ENCODE peak calls at places on chromosome 3, in four cellular contexts. One of them, this sample, is unnamed.

GRCh38 chr3:38603731-38604131 is 45.8 kb downstream of the SCN5A start:
- DNase-seq in tibial nerve: no peak
- DNase-seq in suprapubic skin: no peak
- DNase-seq in prostate gland: no peak
- DNase-seq in this sample: no peak

GRCh38 chr3:29914861-29915524 is 634.1 kb downstream of the RBMS3 start:
- DNase-seq in prostate gland: no peak
- DNase-seq in suprapubic skin: no peak
- DNase-seq in tibial nerve: no peak
- DNase-seq in this sample: no peak

GRCh38 chr3:135203026-135203425 is 408.0 kb downstream of the EPHB1 start:
- DNase-seq in prostate gland: no peak
- DNase-seq in tibial nerve: no peak
- DNase-seq in suprapubic skin: no peak
- DNase-seq in this sample: no peak

GRCh38 chr3:15614958-15615357 is 13.4 kb downstream of the BTD start:
- DNase-seq in prostate gland: no peak
- DNase-seq in suprapubic skin: no peak
- DNase-seq in tibial nerve: no peak
- DNase-seq in this sample: no peak

GRCh38 chr3:126980266-126980811 is 2.6 kb upstream of the PLXNA1 start:
- DNase-seq in suprapubic skin: no peak
- DNase-seq in tibial nerve: no peak
- DNase-seq in prostate gland: no peak
- DNase-seq in this sample: no peak

GRCh38 chr3:83482402-83482801 is 1476.4 kb upstream of the CADM2 start:
- DNase-seq in prostate gland: no peak
- DNase-seq in tibial nerve: no peak
- DNase-seq in suprapubic skin: no peak
- DNase-seq in this sample: no peak

GRCh38 chr3:123953735-123954134 is 7.3 kb downstream of the CCDC14 start:
- DNase-seq in suprapubic skin: no peak
- DNase-seq in prostate gland: no peak
- DNase-seq in tibial nerve: no peak
- DNase-seq in this sample: no peak

GRCh38 chr3:23865595-23866396 is 51.0 kb downstream of the NKIRAS1 start:
- DNase-seq in suprapubic skin: no peak
- DNase-seq in prostate gland: no peak
- DNase-seq in tibial nerve: no peak
- DNase-seq in this sample: peak; percentile 22

GRCh38 chr3:38000965-38001455 is 10.4 kb downstream of the VILL start:
- DNase-seq in prostate gland: no peak
- DNase-seq in suprapubic skin: no peak
- DNase-seq in tibial nerve: no peak
- DNase-seq in this sample: no peak

GRCh38 chr3:11499144-11499543 is 144.6 kb downstream of the VGLL4 start:
- DNase-seq in suprapubic skin: no peak
- DNase-seq in tibial nerve: peak; percentile 51
- DNase-seq in prostate gland: no peak
- DNase-seq in this sample: no peak

GRCh38 chr3:171328419-171329082 is 131.7 kb downstream of the TNIK start:
- DNase-seq in suprapubic skin: no peak
- DNase-seq in tibial nerve: no peak
- DNase-seq in prostate gland: no peak
- DNase-seq in this sample: peak; percentile 62

GRCh38 chr3:126118591-126118990 is 34.7 kb upstream of the SLC41A3 start:
- DNase-seq in prostate gland: no peak
- DNase-seq in tibial nerve: no peak
- DNase-seq in suprapubic skin: peak; percentile 53
- DNase-seq in this sample: peak; percentile 3

GRCh38 chr3:71581451-71581980 is 2.0 kb downstream of the FOXP1 start:
- DNase-seq in suprapubic skin: peak; percentile 80
- DNase-seq in tibial nerve: peak; percentile 19
- DNase-seq in prostate gland: peak; percentile 16
- DNase-seq in this sample: peak; percentile 40

GRCh38 chr3:127687228-127687737 is 14.5 kb downstream of the ABTB1 start:
- DNase-seq in tibial nerve: no peak
- DNase-seq in prostate gland: no peak
- DNase-seq in suprapubic skin: no peak
- DNase-seq in this sample: no peak

GRCh38 chr3:114362815-114363214 is 69.0 kb downstream of the TIGIT start:
- DNase-seq in tibial nerve: no peak
- DNase-seq in prostate gland: no peak
- DNase-seq in suprapubic skin: no peak
- DNase-seq in this sample: no peak

GRCh38 chr3:8201886-8202285 is 299.7 kb upstream of the LMCD1 start:
- DNase-seq in prostate gland: no peak
- DNase-seq in suprapubic skin: no peak
- DNase-seq in tibial nerve: no peak
- DNase-seq in this sample: no peak

GRCh38 chr3:8972614-8973013 is 9.3 kb upstream of the RAD18 start:
- DNase-seq in suprapubic skin: no peak
- DNase-seq in prostate gland: no peak
- DNase-seq in tibial nerve: no peak
- DNase-seq in this sample: no peak

GRCh38 chr3:10977864-10978510 is 14.6 kb upstream of the SLC6A1 start:
- DNase-seq in suprapubic skin: no peak
- DNase-seq in tibial nerve: no peak
- DNase-seq in prostate gland: no peak
- DNase-seq in this sample: no peak

GRCh38 chr3:42473083-42473932 is 29.1 kb upstream of the VIPR1 start:
- DNase-seq in tibial nerve: no peak
- DNase-seq in suprapubic skin: no peak
- DNase-seq in prostate gland: no peak
- DNase-seq in this sample: peak; percentile 30

GRCh38 chr3:31552103-31552502 is 19.4 kb downstream of the STT3B start:
- DNase-seq in tibial nerve: no peak
- DNase-seq in prostate gland: no peak
- DNase-seq in suprapubic skin: no peak
- DNase-seq in this sample: no peak

GRCh38 chr3:62939707-62940106 is 64.5 kb upstream of the CADPS start:
- DNase-seq in suprapubic skin: no peak
- DNase-seq in tibial nerve: no peak
- DNase-seq in prostate gland: no peak
- DNase-seq in this sample: peak; percentile 68

GRCh38 chr3:62936626-62937254 is 61.5 kb upstream of the CADPS start:
- DNase-seq in prostate gland: no peak
- DNase-seq in tibial nerve: no peak
- DNase-seq in suprapubic skin: no peak
- DNase-seq in this sample: peak; percentile 17

GRCh38 chr3:62940763-62941632 is 65.8 kb upstream of the CADPS start:
- DNase-seq in prostate gland: no peak
- DNase-seq in tibial nerve: no peak
- DNase-seq in suprapubic skin: no peak
- DNase-seq in this sample: no peak

GRCh38 chr3:62935793-62936192 is 60.6 kb upstream of the CADPS start:
- DNase-seq in prostate gland: no peak
- DNase-seq in suprapubic skin: no peak
- DNase-seq in tibial nerve: no peak
- DNase-seq in this sample: no peak

GRCh38 chr3:62938583-62938982 is 63.4 kb upstream of the CADPS start:
- DNase-seq in prostate gland: no peak
- DNase-seq in suprapubic skin: no peak
- DNase-seq in tibial nerve: no peak
- DNase-seq in this sample: no peak
- H3K27ac ChIP-seq in prostate gland: no peak overlapping the region
- H3K27ac ChIP-seq in suprapubic skin: no peak overlapping the region
- H3K27ac ChIP-seq in tibial nerve: no peak overlapping the region
- H3K27ac ChIP-seq in this sample: peak overlapping the region; percentile 77

GRCh38 chr3:48469046-48469915 is 22.7 kb downstream of the ATRIP start:
- DNase-seq in suprapubic skin: no peak
- DNase-seq in tibial nerve: no peak
- DNase-seq in prostate gland: no peak
- DNase-seq in this sample: no peak
- H3K27ac ChIP-seq in suprapubic skin: no peak overlapping the region
- H3K27ac ChIP-seq in tibial nerve: peak overlapping the region; percentile 18
- H3K27ac ChIP-seq in prostate gland: peak overlapping the region; percentile 100
- H3K27ac ChIP-seq in this sample: peak overlapping the region; percentile 96

DNA sequence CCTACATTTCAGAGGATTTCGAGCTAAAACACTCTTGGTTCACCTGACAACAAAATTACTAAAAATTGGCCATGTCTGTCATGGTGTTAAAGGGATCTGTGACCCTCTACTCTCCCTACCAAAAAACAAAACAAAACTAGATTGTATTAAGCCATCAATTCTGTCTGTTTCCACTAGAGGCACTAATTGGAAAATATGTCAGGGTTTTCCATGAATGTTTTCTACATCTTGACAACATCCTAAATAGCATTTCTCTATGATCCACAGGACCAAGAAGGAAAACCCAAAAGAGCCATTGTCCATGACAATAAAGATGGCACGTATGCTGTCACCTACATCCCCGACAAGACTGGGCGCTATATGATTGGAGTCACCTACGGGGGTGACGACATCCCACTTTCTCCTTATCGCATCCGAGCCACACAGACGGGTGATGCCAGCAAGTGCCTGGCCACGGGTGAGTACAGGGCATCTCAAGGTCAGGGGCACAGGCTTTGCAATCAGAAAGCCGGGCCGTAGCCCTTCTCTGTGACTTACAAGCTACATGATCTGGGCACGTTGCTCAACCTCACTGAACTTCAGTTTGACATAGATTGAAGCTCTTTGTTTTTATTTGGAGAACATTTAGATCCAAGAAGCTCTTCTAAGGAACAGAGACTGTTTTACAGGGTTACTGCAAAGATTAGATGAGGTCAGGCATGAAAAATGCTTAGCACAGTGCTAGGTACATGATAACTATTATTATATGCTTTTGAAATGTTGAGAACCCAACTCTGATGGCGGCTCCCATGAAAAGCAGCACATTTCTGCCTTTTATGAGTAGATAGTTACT is 74.8 kb downstream of the DNASE1L3 start:
- DNase-seq in prostate gland: no peak
- DNase-seq in suprapubic skin: no peak
- DNase-seq in tibial nerve: no peak
- DNase-seq in this sample: no peak
- H3K27ac ChIP-seq in prostate gland: peak overlapping the region; percentile 73
- H3K27ac ChIP-seq in suprapubic skin: no peak overlapping the region
- H3K27ac ChIP-seq in tibial nerve: no peak overlapping the region
- H3K27ac ChIP-seq in this sample: peak overlapping the region; percentile 32

GRCh38 chr3:183262979-183263378 is 9.9 kb downstream of the B3GNT5 start:
- DNase-seq in prostate gland: no peak
- DNase-seq in tibial nerve: no peak
- DNase-seq in suprapubic skin: no peak
- DNase-seq in this sample: no peak
- H3K27ac ChIP-seq in prostate gland: no peak overlapping the region
- H3K27ac ChIP-seq in tibial nerve: peak overlapping the region; percentile 26
- H3K27ac ChIP-seq in suprapubic skin: peak overlapping the region; percentile 82
- H3K27ac ChIP-seq in this sample: peak overlapping the region; percentile 13

GRCh38 chr3:141427764-141428163 is 59.1 kb upstream of the RASA2 start:
- DNase-seq in suprapubic skin: no peak
- DNase-seq in prostate gland: no peak
- DNase-seq in tibial nerve: no peak
- DNase-seq in this sample: no peak

GRCh38 chr3:141429371-141430035 is 57.3 kb upstream of the RASA2 start:
- DNase-seq in prostate gland: no peak
- DNase-seq in suprapubic skin: no peak
- DNase-seq in tibial nerve: no peak
- DNase-seq in this sample: no peak

GRCh38 chr3:141426404-141427034 is 58.2 kb downstream of the ZBTB38 start:
- DNase-seq in suprapubic skin: peak; percentile 87
- DNase-seq in prostate gland: peak; percentile 93
- DNase-seq in tibial nerve: peak; percentile 80
- DNase-seq in this sample: peak; percentile 85

GRCh38 chr3:141422961-141423582 is 54.8 kb downstream of the ZBTB38 start:
- DNase-seq in suprapubic skin: no peak
- DNase-seq in prostate gland: no peak
- DNase-seq in tibial nerve: no peak
- DNase-seq in this sample: no peak

DNA sequence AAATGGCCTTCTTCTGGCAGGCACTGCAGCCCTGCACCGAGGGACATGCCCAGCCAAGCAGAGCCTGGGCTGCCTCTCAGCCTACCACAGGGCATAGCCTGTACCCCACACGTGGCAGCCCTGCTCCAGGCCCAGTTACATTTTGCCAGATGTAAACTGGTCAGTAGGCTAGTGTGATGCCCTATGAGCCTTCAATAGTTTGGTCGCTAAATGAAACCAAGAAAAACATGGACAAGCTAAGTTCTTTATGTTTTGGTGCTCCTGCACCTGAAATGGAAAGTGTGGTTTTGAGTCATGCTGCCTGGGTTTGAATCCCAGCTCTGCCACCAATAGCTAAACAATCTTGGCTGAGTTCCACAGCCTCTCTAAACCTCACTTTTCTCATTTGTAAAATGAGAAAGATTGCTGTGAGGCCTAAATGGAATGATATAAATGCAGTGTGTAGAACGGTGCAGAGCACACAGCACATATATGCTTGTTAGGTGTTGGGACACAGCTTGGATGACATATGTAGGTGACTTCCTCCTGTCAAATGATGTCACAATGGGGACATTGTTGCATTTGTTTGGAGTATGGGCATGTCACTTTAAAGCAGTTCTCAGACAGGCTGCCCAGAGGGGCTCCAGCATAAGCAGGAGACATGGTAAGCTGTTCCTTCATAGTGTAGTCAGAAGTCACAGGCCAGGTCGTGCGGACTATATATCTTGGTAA is 57.4 kb downstream of the ZBTB38 start:
- DNase-seq in prostate gland: no peak
- DNase-seq in tibial nerve: no peak
- DNase-seq in suprapubic skin: no peak
- DNase-seq in this sample: no peak
- H3K27ac ChIP-seq in prostate gland: peak overlapping the region; percentile 87
- H3K27ac ChIP-seq in tibial nerve: peak overlapping the region; percentile 65
- H3K27ac ChIP-seq in suprapubic skin: peak overlapping the region; percentile 80
- H3K27ac ChIP-seq in this sample: peak overlapping the region; percentile 78

DNA sequence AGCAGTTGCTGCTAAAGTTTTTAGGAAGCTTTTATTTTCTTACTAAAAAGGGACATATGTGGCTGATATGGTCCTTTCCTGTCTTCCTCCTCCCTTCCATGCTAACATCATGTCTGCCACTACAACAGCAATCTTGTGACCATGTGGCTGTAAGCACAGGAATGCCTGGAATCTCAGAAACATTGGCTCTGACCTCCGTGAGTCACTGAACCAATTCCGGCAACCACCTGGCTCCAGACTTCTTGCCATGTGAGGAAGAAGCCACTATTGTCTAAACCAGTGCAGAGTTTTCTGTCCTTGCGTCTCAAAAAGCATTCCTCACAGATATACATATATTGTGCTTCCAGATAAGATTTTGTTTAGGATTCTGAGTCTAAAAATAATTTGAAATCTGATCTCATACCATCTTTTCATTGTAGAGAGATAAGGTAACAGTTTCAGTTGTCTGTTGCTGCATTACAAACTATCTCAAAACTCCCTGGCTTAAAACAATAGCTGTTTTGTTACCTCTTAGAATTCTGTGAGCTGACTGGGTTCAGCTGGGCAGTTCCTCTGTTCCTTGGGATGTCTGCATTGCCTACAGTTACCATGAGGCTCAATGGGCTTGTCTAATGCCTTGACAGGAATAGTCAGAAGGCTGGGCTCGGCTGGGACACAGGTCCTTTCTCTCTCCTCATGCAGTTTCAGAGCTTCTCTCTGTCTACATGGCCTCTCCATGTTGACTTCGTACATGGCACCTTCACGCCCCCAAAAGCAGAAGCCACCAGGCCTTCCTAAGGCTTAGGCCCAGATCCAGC is 77.3 kb upstream of the MAGI1 start:
- DNase-seq in prostate gland: peak; percentile 59
- DNase-seq in suprapubic skin: no peak
- DNase-seq in tibial nerve: peak; percentile 26
- DNase-seq in this sample: no peak
- H3K27ac ChIP-seq in prostate gland: no peak overlapping the region
- H3K27ac ChIP-seq in suprapubic skin: peak overlapping the region; percentile 58
- H3K27ac ChIP-seq in tibial nerve: no peak overlapping the region
- H3K27ac ChIP-seq in this sample: peak overlapping the region; percentile 3

GRCh38 chr3:59660852-59661624 is 611.2 kb upstream of the CFAP20DC start:
- DNase-seq in tibial nerve: no peak
- DNase-seq in prostate gland: no peak
- DNase-seq in suprapubic skin: no peak
- DNase-seq in this sample: no peak
- H3K27ac ChIP-seq in tibial nerve: no peak overlapping the region
- H3K27ac ChIP-seq in prostate gland: no peak overlapping the region
- H3K27ac ChIP-seq in suprapubic skin: no peak overlapping the region
- H3K27ac ChIP-seq in this sample: no peak overlapping the region

This sample was measured in transverse colon.